ENCODE peak calls at places on chromosomes 4 and X, in five cellular contexts. W, P, Z, D and I are unnamed samples.

GRCh38 chrX:30215357-30215843 is at the start of gene MAGEB2:
- DNase-seq in D (no peak), Z (no peak), W (no peak), P (no peak), I (no peak)

GRCh38 chr4:14169460-14169859 is 541.9 kb upstream of the BOD1L1 start:
- DNase-seq in Z (peak), P (no peak), D (peak), W (no peak), I (no peak)

GRCh38 chrX:150848914-150849365 is 49.5 kb downstream of the CD99L2 start:
- DNase-seq in D (peak), Z (no peak), P (no peak), W (no peak), I (peak)

GRCh38 chr4:188986271-188986689 is 847.0 kb downstream of the TRIML1 start:
- DNase-seq in Z (no peak), W (no peak), D (no peak), P (no peak), I (no peak)

GRCh38 chr4:79211490-79211889 is 114.4 kb downstream of the NAA11 start:
- DNase-seq in P (no peak), W (no peak), D (no peak), Z (no peak), I (no peak)

GRCh38 chr4:84167089-84167488 is 332.0 kb downstream of the NKX6-1 start:
- DNase-seq in W (no peak), D (no peak), P (no peak), Z (no peak), I (no peak)

GRCh38 chr4:145216532-145216931 is 36.1 kb upstream of the OTUD4 start:
- DNase-seq in Z (peak), W (no peak), D (peak), P (no peak), I (peak)

GRCh38 chr4:139642364-139642763 is 23.3 kb upstream of the MGST2 start:
- DNase-seq in D (peak), W (no peak), Z (no peak), P (no peak), I (no peak)

GRCh38 chr4:154626793-154627484 is 14.5 kb upstream of the FGG start:
- DNase-seq in D (peak), P (peak), W (no peak), Z (peak), I (no peak)

GRCh38 chr4:165874072-165874798 is 1.2 kb downstream of the TLL1 start:
- DNase-seq in Z (peak), W (no peak), D (peak), P (no peak), I (no peak)

GRCh38 chrX:1077140-1077539 is 135.3 kb downstream of the CRLF2 start:
- DNase-seq in Z (no peak), P (no peak), D (no peak), W (no peak), I (no peak)

GRCh38 chrX:102746134-102746584 is 25.6 kb downstream of the GPRASP3 start:
- DNase-seq in W (no peak), Z (no peak), P (peak), D (peak), I (no peak)

GRCh38 chr4:5292091-5292490 is 240.8 kb downstream of the STK32B start:
- DNase-seq in Z (no peak), P (no peak), W (no peak), D (no peak), I (no peak)

GRCh38 chr4:187799735-187800134 is 195.8 kb upstream of the ZFP42 start:
- DNase-seq in W (no peak), Z (no peak), D (no peak), P (no peak), I (no peak)

GRCh38 chr4:63493265-63493664 is 916.0 kb downstream of the TECRL start:
- DNase-seq in Z (no peak), P (no peak), W (no peak), D (no peak), I (no peak)

GRCh38 chr4:137703225-137703624 is 170.9 kb upstream of the PCDH18 start:
- DNase-seq in W (no peak), P (no peak), Z (no peak), D (no peak), I (no peak)

GRCh38 chr4:124631760-124632159 is 80.8 kb downstream of the ANKRD50 start:
- DNase-seq in W (peak), Z (peak), D (peak), P (no peak), I (no peak)

GRCh38 chr4:112650332-112650731 is 13.4 kb downstream of the LARP7 start:
- DNase-seq in W (no peak), P (no peak), Z (no peak), D (no peak), I (no peak)

GRCh38 chr4:24179201-24179840 is 289.5 kb upstream of the PPARGC1A start:
- DNase-seq in P (no peak), D (no peak), Z (no peak), W (no peak), I (no peak)

GRCh38 chrX:45851434-45851991 is 650.8 kb upstream of the DIPK2B start:
- DNase-seq in Z (peak), P (no peak), W (no peak), D (no peak), I (no peak)

GRCh38 chrX:112841820-112842157 is 1.2 kb upstream of the AMOT start:
- DNase-seq in Z (no peak), D (no peak), P (no peak), W (no peak), I (no peak)

GRCh38 chr4:121594796-121595526 is 101.8 kb downstream of the ANXA5 start:
- DNase-seq in W (peak), D (peak), P (no peak), Z (peak), I (peak)

GRCh38 chr4:124804584-124804983 is 92.1 kb upstream of the ANKRD50 start:
- DNase-seq in D (no peak), Z (no peak), W (no peak), P (no peak), I (no peak)

GRCh38 chr4:74268643-74269042 is 39.6 kb upstream of the EPGN start:
- DNase-seq in P (no peak), W (no peak), D (no peak), Z (no peak), I (no peak)

GRCh38 chr4:189096717-189097116 is 844.0 kb upstream of the FRG1 start:
- DNase-seq in P (no peak), D (no peak), W (no peak), Z (no peak), I (no peak)

GRCh38 chrX:103417933-103418332 is 41.6 kb downstream of the BEX3 start:
- DNase-seq in D (no peak), Z (no peak), P (no peak), W (no peak), I (no peak)

GRCh38 chr4:173731257-173731656 is 201.2 kb upstream of the HAND2 start:
- DNase-seq in Z (no peak), P (no peak), W (no peak), D (no peak), I (no peak)

GRCh38 chr4:14254252-14254651 is 626.7 kb upstream of the BOD1L1 start:
- DNase-seq in W (peak), P (peak), Z (peak), D (peak), I (peak)

GRCh38 chrX:150257348-150258175 is 105.6 kb upstream of the MAMLD1 start:
- DNase-seq in D (no peak), P (no peak), Z (no peak), W (no peak), I (no peak)

GRCh38 chrX:118459494-118459893 is 36.1 kb upstream of the DOCK11 start:
- DNase-seq in W (no peak), D (peak), Z (peak), P (no peak), I (no peak)

GRCh38 chr4:718460-718859 is 12.8 kb downstream of the PCGF3 start:
- DNase-seq in W (no peak), P (peak), Z (no peak), D (no peak), I (no peak)

GRCh38 chr4:177673980-177674504 is 231.8 kb upstream of the AGA start:
- DNase-seq in Z (no peak), P (no peak), D (no peak), W (no peak), I (no peak)

GRCh38 chrX:40005290-40006011 is 92.3 kb downstream of the BCOR start:
- DNase-seq in P (no peak), Z (no peak), W (no peak), D (peak), I (no peak)

GRCh38 chrX:53268173-53268572 is 13.2 kb downstream of the IQSEC2 start:
- DNase-seq in D (no peak), P (no peak), Z (no peak), W (no peak), I (no peak)

GRCh38 chr4:123479944-123480343 is 83.3 kb downstream of the SPRY1 start:
- DNase-seq in P (no peak), W (no peak), Z (no peak), D (peak), I (no peak)

GRCh38 chr4:147987252-147987651 is 255.4 kb downstream of the ARHGAP10 start:
- DNase-seq in W (no peak), D (no peak), P (no peak), Z (no peak), I (no peak)

GRCh38 chr4:147996840-147997239 is 265.0 kb downstream of the ARHGAP10 start:
- DNase-seq in P (no peak), Z (no peak), D (no peak), W (no peak), I (no peak)

GRCh38 chr4:147994491-147995385 is 262.9 kb downstream of the ARHGAP10 start:
- DNase-seq in W (no peak), Z (peak), P (no peak), D (peak), I (no peak)

GRCh38 chr4:147994076-147994475 is 262.2 kb downstream of the ARHGAP10 start:
- DNase-seq in P (no peak), W (no peak), Z (peak), D (peak), I (no peak)

GRCh38 chr4:147991543-147992295 is 259.8 kb downstream of the ARHGAP10 start:
- DNase-seq in D (no peak), W (no peak), P (no peak), Z (no peak), I (peak)
- TF ChIP-seq CTCF in D (no peak), W (no peak), P (no peak), Z (no peak), I (no peak)

GRCh38 chr4:7811536-7812190 is 128.0 kb downstream of the AFAP1 start:
- DNase-seq in D (peak), P (peak), Z (no peak), W (peak), I (no peak)
- H3K4me3 ChIP-seq in D (no peak), P (no peak), Z (no peak), W (no peak), I (no peak)

DNA sequence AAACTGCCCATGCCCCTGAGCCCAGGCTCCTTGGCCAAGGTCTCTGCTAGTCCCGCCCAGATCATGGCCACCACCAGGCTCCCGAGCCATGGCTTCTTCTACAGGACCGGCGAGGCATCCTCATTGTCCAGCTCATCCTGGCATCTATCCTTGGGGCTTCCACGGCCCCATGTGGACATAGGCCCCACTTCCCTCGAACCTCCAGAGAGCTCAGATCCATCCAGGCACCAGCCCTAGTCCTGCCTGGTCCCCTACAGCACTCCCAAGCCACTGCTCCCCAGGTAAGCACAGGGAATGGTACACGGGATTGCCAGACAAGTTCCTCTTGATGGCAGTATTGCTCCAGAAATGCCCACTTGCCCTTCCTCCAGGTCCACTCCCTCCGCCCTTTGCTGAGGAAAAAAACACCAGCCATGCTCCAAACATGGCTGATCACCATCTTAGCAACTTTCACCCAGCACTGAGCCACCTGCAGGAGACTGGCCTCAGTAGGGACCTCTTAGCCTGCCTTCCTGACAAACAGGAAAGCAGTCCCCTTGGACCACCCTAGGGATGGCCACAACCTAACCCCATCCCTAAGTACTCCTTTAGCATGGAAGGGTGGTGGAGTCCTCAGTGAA is 272.1 kb upstream of the AGTR2 start:
- DNase-seq in D (no peak), Z (no peak), W (no peak), P (peak), I (peak)
- TF ChIP-seq CTCF in D (no peak), Z (no peak), W (no peak), P (no peak), I (peak)

GRCh38 chrX:134753185-134754008 is 95.1 kb upstream of the PLAC1 start:
- DNase-seq in Z (peak), D (peak), W (no peak), P (no peak), I (no peak)
- H3K4me3 ChIP-seq in Z (no peak), D (no peak), W (no peak), P (no peak), I (no peak)

GRCh38 chr4:118826723-118827444 is 9.0 kb downstream of the SEC24D start:
- DNase-seq in Z (no peak), P (no peak), D (no peak), W (no peak), I (no peak)
- TF ChIP-seq CTCF in Z (no peak), P (no peak), D (no peak), W (no peak), I (no peak)

GRCh38 chr4:8198206-8198905 is 734 bp upstream of the SH3TC1 start:
- DNase-seq in D (no peak), Z (peak), P (no peak), W (no peak), I (no peak)
- H3K4me3 ChIP-seq in D (no peak), Z (no peak), P (no peak), W (no peak), I (peak)

DNA sequence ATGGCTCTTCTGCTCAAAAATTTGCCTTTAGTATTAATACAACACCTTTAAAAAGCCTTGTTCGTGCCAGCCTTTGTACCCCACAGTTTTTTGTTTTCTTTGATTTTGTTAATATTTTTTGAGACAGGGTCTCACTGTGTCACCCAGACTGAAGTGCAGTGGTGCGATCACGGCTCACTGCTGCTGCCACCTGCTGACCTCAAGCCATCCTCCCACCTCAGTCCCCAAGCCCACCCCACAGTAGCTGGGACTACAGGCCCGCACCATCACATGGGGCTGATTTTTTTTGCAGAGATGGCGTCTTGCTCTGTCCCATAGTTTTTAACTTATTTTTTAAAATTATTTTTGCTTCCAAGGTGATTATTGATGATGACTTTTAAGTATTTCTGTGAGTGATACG is 134.0 kb downstream of the HTR2C start:
- DNase-seq in D (no peak), Z (no peak), W (no peak), P (no peak), I (no peak)
- TF ChIP-seq CTCF in D (peak), Z (no peak), W (no peak), P (no peak), I (peak)

DNA sequence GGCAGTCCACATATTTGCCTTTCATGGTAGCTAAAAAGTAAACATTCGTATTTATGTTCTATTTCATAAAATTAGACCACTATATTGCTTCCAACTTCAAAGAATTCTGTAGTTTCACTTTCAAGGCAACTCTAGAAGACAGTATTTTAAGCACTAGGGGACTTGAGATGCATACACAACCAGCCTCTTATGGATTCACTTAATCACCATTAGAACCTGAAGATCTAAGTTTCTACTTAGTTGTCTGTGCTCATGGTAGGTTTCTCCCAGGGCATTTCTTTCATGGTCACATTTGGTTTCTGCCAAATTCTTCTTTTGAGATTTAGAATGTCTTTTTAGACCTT is 209.9 kb upstream of the HCCS start:
- DNase-seq in D (no peak), Z (peak), P (no peak), W (no peak), I (no peak)
- H3K4me3 ChIP-seq in D (no peak), Z (no peak), P (no peak), W (no peak), I (no peak)

DNA sequence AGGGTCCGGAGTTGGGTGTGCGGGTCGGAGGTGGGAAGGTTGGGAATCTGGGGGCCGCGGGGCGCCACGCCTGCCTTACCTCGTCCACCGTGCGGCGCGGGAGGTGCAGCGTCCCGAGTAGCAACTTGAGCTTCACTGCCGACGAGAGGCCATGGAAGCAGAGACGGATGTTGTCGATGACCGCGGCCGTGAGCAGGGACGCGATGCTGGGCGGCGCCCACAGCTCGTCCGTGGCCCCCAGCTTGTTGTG is 178 bp downstream of the NELFA start:
- DNase-seq in Z (no peak), P (no peak), W (no peak), D (no peak), I (no peak)
- TF ChIP-seq CTCF in Z (no peak), P (no peak), W (no peak), D (no peak), I (peak)

GRCh38 chr4:3268395-3269104 is 19.6 kb downstream of the MSANTD1 start:
- DNase-seq in W (peak), P (no peak), Z (no peak), D (no peak), I (no peak)

GRCh38 chr4:3269105-3269927 is 20.4 kb downstream of the MSANTD1 start:
- DNase-seq in W (peak), D (no peak), P (no peak), Z (no peak), I (no peak)

GRCh38 chr4:3267576-3268394 is 18.8 kb downstream of the MSANTD1 start:
- DNase-seq in Z (no peak), W (peak), D (no peak), P (no peak), I (no peak)

GRCh38 chr4:3270141-3270611 is 21.2 kb downstream of the MSANTD1 start:
- DNase-seq in W (peak), D (no peak), P (peak), Z (no peak), I (no peak)

DNA sequence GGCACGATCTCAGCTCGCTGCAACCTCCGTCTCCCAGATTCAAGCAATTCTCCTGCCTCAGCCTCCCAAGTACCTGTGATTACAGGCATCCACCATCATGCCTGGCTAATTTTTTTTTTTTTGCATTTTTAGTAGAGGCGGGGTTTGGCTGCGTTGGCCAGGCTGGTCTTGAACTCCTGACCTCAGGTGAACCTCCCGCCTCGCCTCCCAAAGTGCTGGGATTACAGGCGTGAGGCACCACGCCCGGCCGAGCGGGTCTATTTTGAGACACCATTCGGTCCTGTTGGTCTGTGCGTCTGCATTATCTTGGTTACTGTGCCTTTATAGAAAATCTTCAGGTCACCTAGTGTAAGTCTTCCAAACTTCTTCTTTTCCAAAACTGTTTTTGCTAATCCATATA is 21.7 kb upstream of the RGS12 start:
- DNase-seq in D (no peak), Z (no peak), P (no peak), W (peak), I (no peak)
- H3K4me3 ChIP-seq in D (no peak), Z (no peak), P (no peak), W (no peak), I (no peak)